ENCODE peak calls at places on chromosomes 5 and 9, in four cellular contexts. One of them, this sample, is unnamed.

GRCh38 chr9:91905958-91906585 is 44.0 kb downstream of the ROR2 start:
- DNase-seq in stimulated activated CD8-positive, alpha-beta memory T cell treated with anti-CD3 and anti-CD28 coated beads, Interleukin-2, amount 100 ng/mL, for 48 hours: peak
- DNase-seq in NCI-H1092: no peak
- DNase-seq in NCI-H1417: no peak
- DNase-seq in this sample: no peak

GRCh38 chr5:107215581-107215980 is 455.2 kb downstream of the EFNA5 start:
- DNase-seq in NCI-H1417: no peak
- DNase-seq in stimulated activated CD8-positive, alpha-beta memory T cell treated with anti-CD3 and anti-CD28 coated beads, Interleukin-2, amount 100 ng/mL, for 48 hours: no peak
- DNase-seq in NCI-H1092: no peak
- DNase-seq in this sample: no peak

GRCh38 chr5:122500245-122501086 is 188.4 kb downstream of the SNCAIP start:
- DNase-seq in NCI-H1092: no peak
- DNase-seq in NCI-H1417: peak
- DNase-seq in stimulated activated CD8-positive, alpha-beta memory T cell treated with anti-CD3 and anti-CD28 coated beads, Interleukin-2, amount 100 ng/mL, for 48 hours: no peak
- DNase-seq in this sample: no peak

GRCh38 chr9:93962561-93963440 is 7.6 kb upstream of the BARX1 start:
- DNase-seq in stimulated activated CD8-positive, alpha-beta memory T cell treated with anti-CD3 and anti-CD28 coated beads, Interleukin-2, amount 100 ng/mL, for 48 hours: peak
- DNase-seq in NCI-H1092: peak
- DNase-seq in NCI-H1417: peak
- DNase-seq in this sample: no peak

GRCh38 chr5:30069441-30070263 is 1123.8 kb upstream of the CDH6 start:
- DNase-seq in stimulated activated CD8-positive, alpha-beta memory T cell treated with anti-CD3 and anti-CD28 coated beads, Interleukin-2, amount 100 ng/mL, for 48 hours: no peak
- DNase-seq in NCI-H1092: no peak
- DNase-seq in NCI-H1417: no peak
- DNase-seq in this sample: no peak

GRCh38 chr5:149664666-149665415 is 65.3 kb upstream of the PPARGC1B start:
- DNase-seq in stimulated activated CD8-positive, alpha-beta memory T cell treated with anti-CD3 and anti-CD28 coated beads, Interleukin-2, amount 100 ng/mL, for 48 hours: no peak
- DNase-seq in NCI-H1092: no peak
- DNase-seq in NCI-H1417: no peak
- DNase-seq in this sample: no peak

GRCh38 chr5:135225856-135226560 is 173.0 kb downstream of the MACROH2A1 start:
- DNase-seq in NCI-H1092: no peak
- DNase-seq in NCI-H1417: no peak
- DNase-seq in stimulated activated CD8-positive, alpha-beta memory T cell treated with anti-CD3 and anti-CD28 coated beads, Interleukin-2, amount 100 ng/mL, for 48 hours: no peak
- DNase-seq in this sample: peak

GRCh38 chr5:84642795-84643194 is 258.1 kb upstream of the EDIL3 start:
- DNase-seq in NCI-H1417: no peak
- DNase-seq in stimulated activated CD8-positive, alpha-beta memory T cell treated with anti-CD3 and anti-CD28 coated beads, Interleukin-2, amount 100 ng/mL, for 48 hours: no peak
- DNase-seq in NCI-H1092: no peak
- DNase-seq in this sample: no peak

GRCh38 chr5:142888469-142889085 is 118.4 kb downstream of the ARHGAP26 start:
- DNase-seq in NCI-H1092: peak
- DNase-seq in stimulated activated CD8-positive, alpha-beta memory T cell treated with anti-CD3 and anti-CD28 coated beads, Interleukin-2, amount 100 ng/mL, for 48 hours: no peak
- DNase-seq in NCI-H1417: peak
- DNase-seq in this sample: no peak

GRCh38 chr9:4855861-4856260 is 63.1 kb downstream of the RCL1 start:
- DNase-seq in NCI-H1417: no peak
- DNase-seq in NCI-H1092: no peak
- DNase-seq in stimulated activated CD8-positive, alpha-beta memory T cell treated with anti-CD3 and anti-CD28 coated beads, Interleukin-2, amount 100 ng/mL, for 48 hours: no peak
- DNase-seq in this sample: no peak

GRCh38 chr5:151906246-151906645 is 18.4 kb downstream of the GLRA1 start:
- DNase-seq in NCI-H1417: peak
- DNase-seq in NCI-H1092: no peak
- DNase-seq in stimulated activated CD8-positive, alpha-beta memory T cell treated with anti-CD3 and anti-CD28 coated beads, Interleukin-2, amount 100 ng/mL, for 48 hours: no peak
- DNase-seq in this sample: no peak

GRCh38 chr9:79013715-79014610 is 557.8 kb upstream of the TLE4 start:
- DNase-seq in stimulated activated CD8-positive, alpha-beta memory T cell treated with anti-CD3 and anti-CD28 coated beads, Interleukin-2, amount 100 ng/mL, for 48 hours: no peak
- DNase-seq in NCI-H1092: no peak
- DNase-seq in NCI-H1417: peak
- DNase-seq in this sample: no peak

GRCh38 chr9:111456536-111456935 is 27.6 kb downstream of the ECPAS start:
- DNase-seq in NCI-H1092: no peak
- DNase-seq in stimulated activated CD8-positive, alpha-beta memory T cell treated with anti-CD3 and anti-CD28 coated beads, Interleukin-2, amount 100 ng/mL, for 48 hours: no peak
- DNase-seq in NCI-H1417: no peak
- DNase-seq in this sample: no peak

GRCh38 chr5:157484768-157485167 is 24.8 kb downstream of the NIPAL4 start:
- DNase-seq in NCI-H1417: no peak
- DNase-seq in stimulated activated CD8-positive, alpha-beta memory T cell treated with anti-CD3 and anti-CD28 coated beads, Interleukin-2, amount 100 ng/mL, for 48 hours: no peak
- DNase-seq in NCI-H1092: no peak
- DNase-seq in this sample: no peak

GRCh38 chr5:181052526-181052927 is 12.5 kb downstream of the BTNL9 start:
- DNase-seq in NCI-H1417: no peak
- DNase-seq in stimulated activated CD8-positive, alpha-beta memory T cell treated with anti-CD3 and anti-CD28 coated beads, Interleukin-2, amount 100 ng/mL, for 48 hours: no peak
- DNase-seq in NCI-H1092: no peak
- DNase-seq in this sample: no peak

GRCh38 chr9:123914517-123915199 is 15.3 kb downstream of the DENND1A start:
- DNase-seq in stimulated activated CD8-positive, alpha-beta memory T cell treated with anti-CD3 and anti-CD28 coated beads, Interleukin-2, amount 100 ng/mL, for 48 hours: no peak
- DNase-seq in NCI-H1417: no peak
- DNase-seq in NCI-H1092: no peak
- DNase-seq in this sample: no peak

GRCh38 chr5:178548751-178549150 is 41.4 kb downstream of the COL23A1 start:
- DNase-seq in NCI-H1417: no peak
- DNase-seq in NCI-H1092: no peak
- DNase-seq in stimulated activated CD8-positive, alpha-beta memory T cell treated with anti-CD3 and anti-CD28 coated beads, Interleukin-2, amount 100 ng/mL, for 48 hours: no peak
- DNase-seq in this sample: no peak

GRCh38 chr5:160556886-160557285 is 135.2 kb downstream of the PTTG1 start:
- DNase-seq in stimulated activated CD8-positive, alpha-beta memory T cell treated with anti-CD3 and anti-CD28 coated beads, Interleukin-2, amount 100 ng/mL, for 48 hours: no peak
- DNase-seq in NCI-H1417: no peak
- DNase-seq in NCI-H1092: no peak
- DNase-seq in this sample: no peak

GRCh38 chr5:180171568-180172094 is 37.4 kb downstream of the RASGEF1C start:
- DNase-seq in stimulated activated CD8-positive, alpha-beta memory T cell treated with anti-CD3 and anti-CD28 coated beads, Interleukin-2, amount 100 ng/mL, for 48 hours: no peak
- DNase-seq in NCI-H1417: no peak
- DNase-seq in NCI-H1092: no peak
- DNase-seq in this sample: no peak

GRCh38 chr9:33817327-33818166 is 587 bp downstream of the UBE2R2 start:
- DNase-seq in NCI-H1092: peak
- DNase-seq in stimulated activated CD8-positive, alpha-beta memory T cell treated with anti-CD3 and anti-CD28 coated beads, Interleukin-2, amount 100 ng/mL, for 48 hours: peak
- DNase-seq in NCI-H1417: peak
- DNase-seq in this sample: no peak

GRCh38 chr5:140342287-140342686 is 4.1 kb downstream of the HBEGF start:
- DNase-seq in NCI-H1092: no peak
- DNase-seq in NCI-H1417: no peak
- DNase-seq in stimulated activated CD8-positive, alpha-beta memory T cell treated with anti-CD3 and anti-CD28 coated beads, Interleukin-2, amount 100 ng/mL, for 48 hours: peak
- DNase-seq in this sample: no peak

GRCh38 chr5:139378941-139379361 is 4.1 kb downstream of the SLC23A1 start:
- DNase-seq in stimulated activated CD8-positive, alpha-beta memory T cell treated with anti-CD3 and anti-CD28 coated beads, Interleukin-2, amount 100 ng/mL, for 48 hours: no peak
- DNase-seq in NCI-H1092: no peak
- DNase-seq in NCI-H1417: no peak
- DNase-seq in this sample: peak

GRCh38 chr9:128361296-128361980 is 9.7 kb upstream of the URM1 start:
- DNase-seq in stimulated activated CD8-positive, alpha-beta memory T cell treated with anti-CD3 and anti-CD28 coated beads, Interleukin-2, amount 100 ng/mL, for 48 hours: no peak
- DNase-seq in NCI-H1417: no peak
- DNase-seq in NCI-H1092: no peak
- DNase-seq in this sample: no peak

GRCh38 chr5:74201334-74202081 is 439.0 kb downstream of the ENC1 start:
- DNase-seq in stimulated activated CD8-positive, alpha-beta memory T cell treated with anti-CD3 and anti-CD28 coated beads, Interleukin-2, amount 100 ng/mL, for 48 hours: no peak
- DNase-seq in NCI-H1417: peak
- DNase-seq in NCI-H1092: peak
- DNase-seq in this sample: no peak

GRCh38 chr9:125631391-125632085 is 75.5 kb downstream of the MAPKAP1 start:
- DNase-seq in stimulated activated CD8-positive, alpha-beta memory T cell treated with anti-CD3 and anti-CD28 coated beads, Interleukin-2, amount 100 ng/mL, for 48 hours: no peak
- DNase-seq in NCI-H1092: peak
- DNase-seq in NCI-H1417: peak
- DNase-seq in this sample: no peak

GRCh38 chr5:67490543-67491321 is 294.1 kb upstream of the CD180 start:
- DNase-seq in NCI-H1092: no peak
- DNase-seq in stimulated activated CD8-positive, alpha-beta memory T cell treated with anti-CD3 and anti-CD28 coated beads, Interleukin-2, amount 100 ng/mL, for 48 hours: no peak
- DNase-seq in NCI-H1417: no peak
- DNase-seq in this sample: no peak

GRCh38 chr9:90105793-90106192 is 501.0 kb downstream of the GADD45G start:
- DNase-seq in NCI-H1092: no peak
- DNase-seq in NCI-H1417: no peak
- DNase-seq in stimulated activated CD8-positive, alpha-beta memory T cell treated with anti-CD3 and anti-CD28 coated beads, Interleukin-2, amount 100 ng/mL, for 48 hours: no peak
- DNase-seq in this sample: no peak

GRCh38 chr9:138100711-138101349 is 223.2 kb downstream of the CACNA1B start:
- DNase-seq in NCI-H1092: no peak
- DNase-seq in stimulated activated CD8-positive, alpha-beta memory T cell treated with anti-CD3 and anti-CD28 coated beads, Interleukin-2, amount 100 ng/mL, for 48 hours: no peak
- DNase-seq in NCI-H1417: peak
- DNase-seq in this sample: peak

GRCh38 chr5:8386889-8387288 is 517.9 kb downstream of the MTRR start:
- DNase-seq in stimulated activated CD8-positive, alpha-beta memory T cell treated with anti-CD3 and anti-CD28 coated beads, Interleukin-2, amount 100 ng/mL, for 48 hours: no peak
- DNase-seq in NCI-H1417: peak
- DNase-seq in NCI-H1092: no peak
- DNase-seq in this sample: no peak

GRCh38 chr9:131590449-131590848 is 45.1 kb downstream of the PRRT1B start:
- DNase-seq in NCI-H1092: no peak
- DNase-seq in stimulated activated CD8-positive, alpha-beta memory T cell treated with anti-CD3 and anti-CD28 coated beads, Interleukin-2, amount 100 ng/mL, for 48 hours: no peak
- DNase-seq in NCI-H1417: no peak
- DNase-seq in this sample: no peak

GRCh38 chr5:141969783-141970741 is 1.2 kb downstream of the RNF14 start:
- DNase-seq in stimulated activated CD8-positive, alpha-beta memory T cell treated with anti-CD3 and anti-CD28 coated beads, Interleukin-2, amount 100 ng/mL, for 48 hours: no peak
- DNase-seq in NCI-H1092: no peak
- DNase-seq in NCI-H1417: no peak
- DNase-seq in this sample: no peak

GRCh38 chr5:115586525-115587146 is 15.6 kb downstream of the TICAM2 start:
- DNase-seq in stimulated activated CD8-positive, alpha-beta memory T cell treated with anti-CD3 and anti-CD28 coated beads, Interleukin-2, amount 100 ng/mL, for 48 hours: no peak
- DNase-seq in NCI-H1092: no peak
- DNase-seq in NCI-H1417: peak
- DNase-seq in this sample: no peak

GRCh38 chr5:6576861-6577501 is 55.9 kb downstream of the NSUN2 start:
- DNase-seq in NCI-H1417: peak
- DNase-seq in stimulated activated CD8-positive, alpha-beta memory T cell treated with anti-CD3 and anti-CD28 coated beads, Interleukin-2, amount 100 ng/mL, for 48 hours: no peak
- DNase-seq in NCI-H1092: peak
- DNase-seq in this sample: peak

GRCh38 chr5:57598756-57599155 is 116.1 kb upstream of the ACTBL2 start:
- DNase-seq in NCI-H1092: no peak
- DNase-seq in NCI-H1417: no peak
- DNase-seq in stimulated activated CD8-positive, alpha-beta memory T cell treated with anti-CD3 and anti-CD28 coated beads, Interleukin-2, amount 100 ng/mL, for 48 hours: no peak
- DNase-seq in this sample: no peak

GRCh38 chr9:4225291-4226119 is 74.4 kb downstream of the GLIS3 start:
- DNase-seq in NCI-H1092: no peak
- DNase-seq in NCI-H1417: no peak
- DNase-seq in stimulated activated CD8-positive, alpha-beta memory T cell treated with anti-CD3 and anti-CD28 coated beads, Interleukin-2, amount 100 ng/mL, for 48 hours: no peak
- DNase-seq in this sample: no peak

GRCh38 chr5:125199968-125200841 is 453.8 kb upstream of the ZNF608 start:
- DNase-seq in NCI-H1092: peak
- DNase-seq in stimulated activated CD8-positive, alpha-beta memory T cell treated with anti-CD3 and anti-CD28 coated beads, Interleukin-2, amount 100 ng/mL, for 48 hours: no peak
- DNase-seq in NCI-H1417: peak
- DNase-seq in this sample: no peak